ENCODE peak calls at places on chromosomes 12 and 14, in five cellular contexts. Z is upper lobe of right lung, B is PC-3, O is tibial artery, S is esophagus squamous epithelium. C is an unnamed sample.
A peak's percentile ranks its signal among the peaks of the same experiment; 100 is the strongest.

GRCh38 chr12:49264873-49265792 is at the start of gene TUBA1C:
- DNase-seq in S (peak; percentile 72), Z (peak; percentile 98), O (peak; percentile 97), B (peak; percentile 98), C (peak; percentile 86)

GRCh38 chr12:108681317-108681716 is 47.6 kb upstream of the SELPLG start:
- DNase-seq in Z (no peak), O (no peak), B (no peak), S (no peak), C (no peak)

GRCh38 chr12:42589465-42590323 is at the start of gene PRICKLE1:
- DNase-seq in Z (peak; percentile 75), B (peak; percentile 57), O (no peak), S (no peak), C (no peak)

GRCh38 chr14:39492267-39492666 is 60.0 kb upstream of the FBXO33 start:
- DNase-seq in B (peak; percentile 54), Z (no peak), O (no peak), S (no peak), C (peak; percentile 55)

GRCh38 chr12:51070004-51070403 is 13.4 kb downstream of the CSRNP2 start:
- DNase-seq in B (no peak), S (no peak), Z (no peak), O (no peak), C (peak; percentile 78)

GRCh38 chr12:65450610-65451009 is 172.1 kb downstream of the MSRB3 start:
- DNase-seq in O (no peak), B (no peak), Z (no peak), S (no peak), C (no peak)

GRCh38 chr14:44886860-44887595 is 74.7 kb downstream of the KLHL28 start:
- DNase-seq in Z (no peak), O (no peak), B (no peak), S (no peak), C (no peak)

GRCh38 chr12:89263153-89263552 is 89.1 kb downstream of the DUSP6 start:
- DNase-seq in S (no peak), B (no peak), O (no peak), Z (no peak), C (no peak)

GRCh38 chr12:69099201-69099837 is 140.1 kb upstream of the CPSF6 start:
- DNase-seq in O (no peak), B (no peak), S (no peak), Z (no peak), C (no peak)

GRCh38 chr12:101794574-101794973 is 36.2 kb downstream of the GNPTAB start:
- DNase-seq in B (no peak), O (no peak), Z (no peak), S (no peak), C (no peak)

GRCh38 chr14:104957146-104958113 is 20.7 kb downstream of the AHNAK2 start:
- DNase-seq in B (peak; percentile 46), S (no peak), Z (no peak), O (peak; percentile 48), C (no peak)

GRCh38 chr12:93526786-93527428 is 45.6 kb upstream of the SOCS2 start:
- DNase-seq in S (no peak), Z (no peak), O (no peak), B (peak; percentile 95), C (peak; percentile 82)

GRCh38 chr14:31950760-31951637 is 126.1 kb upstream of the ARHGAP5 start:
- DNase-seq in B (peak; percentile 81), Z (no peak), O (no peak), S (no peak), C (peak; percentile 73)

GRCh38 chr12:18677189-18677588 is 60.6 kb downstream of the PLCZ1 start:
- DNase-seq in Z (no peak), B (no peak), O (no peak), S (no peak), C (no peak)

GRCh38 chr12:59570134-59570533 is 25.7 kb upstream of the SLC16A7 start:
- DNase-seq in S (no peak), O (no peak), Z (no peak), B (peak; percentile 59), C (peak; percentile 97)

GRCh38 chr12:81128930-81129554 is 51.2 kb downstream of the ACSS3 start:
- DNase-seq in B (peak; percentile 60), Z (no peak), S (no peak), O (no peak), C (peak; percentile 43)

DNA sequence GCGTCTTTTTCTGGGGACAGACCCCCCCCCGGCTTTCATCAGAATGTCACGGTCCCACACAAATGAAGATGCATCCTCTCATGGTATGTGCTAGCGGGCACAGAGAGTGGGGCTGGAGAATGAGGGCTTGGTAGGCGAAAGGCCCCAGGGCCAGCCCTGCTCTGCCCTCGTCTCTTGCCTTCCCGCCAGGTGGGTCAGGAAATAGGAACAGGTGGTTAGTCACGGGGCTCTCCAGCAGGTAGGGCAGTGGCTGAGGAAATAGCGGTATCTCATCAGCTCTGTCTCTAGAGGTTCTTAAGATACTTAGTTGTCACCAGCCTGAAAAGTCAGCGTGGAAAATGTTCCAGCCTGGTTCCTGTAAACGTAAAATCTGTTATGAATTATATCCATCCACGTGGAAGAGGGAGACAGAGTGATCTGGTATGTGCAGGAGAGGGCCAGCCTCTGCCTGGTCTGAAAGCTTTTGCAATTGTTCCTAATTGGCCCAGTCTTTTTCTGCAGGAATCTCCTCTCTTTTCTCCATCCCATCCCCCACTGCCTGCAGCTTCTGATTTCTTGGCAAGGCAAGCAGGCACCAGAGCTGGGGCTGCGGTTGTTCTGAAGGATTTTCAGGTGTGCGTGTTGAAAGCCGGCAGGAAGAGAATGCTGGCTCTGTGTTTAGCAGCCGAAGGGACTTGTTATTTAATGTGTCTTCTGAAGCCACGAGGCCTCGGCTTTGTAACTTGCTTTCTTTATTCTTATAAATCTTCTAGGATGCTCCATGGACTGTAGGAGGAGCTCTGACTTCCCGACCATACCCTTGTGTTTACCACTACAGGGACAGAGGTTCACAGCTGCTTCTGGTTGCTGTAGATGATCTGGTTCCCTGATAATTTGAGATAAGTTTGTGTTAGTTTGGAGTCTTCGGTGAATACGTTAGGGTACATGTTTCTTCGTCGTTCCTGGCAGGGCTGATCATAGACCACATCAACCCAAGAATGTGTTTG is 131.1 kb downstream of the CACNA1C start:
- DNase-seq in Z (no peak), O (no peak), S (no peak), B (no peak), C (no peak)
- H3K4me3 ChIP-seq in Z (no peak overlapping the region), O (no peak overlapping the region), S (no peak overlapping the region), B (no peak overlapping the region), C (no peak overlapping the region)

GRCh38 chr14:50340045-50340444 is 27.9 kb downstream of the DMAC2L start:
- DNase-seq in S (no peak), O (no peak), B (no peak), Z (no peak), C (no peak)

GRCh38 chr14:50343424-50343823 is 31.3 kb downstream of the DMAC2L start:
- DNase-seq in S (no peak), O (no peak), Z (no peak), B (no peak), C (no peak)

GRCh38 chr14:50344116-50344775 is 32.1 kb downstream of the DMAC2L start:
- DNase-seq in B (no peak), S (no peak), O (no peak), Z (no peak), C (peak; percentile 76)

GRCh38 chr14:50340945-50341344 is 28.8 kb downstream of the DMAC2L start:
- DNase-seq in B (no peak), Z (no peak), O (no peak), S (no peak), C (no peak)

DNA sequence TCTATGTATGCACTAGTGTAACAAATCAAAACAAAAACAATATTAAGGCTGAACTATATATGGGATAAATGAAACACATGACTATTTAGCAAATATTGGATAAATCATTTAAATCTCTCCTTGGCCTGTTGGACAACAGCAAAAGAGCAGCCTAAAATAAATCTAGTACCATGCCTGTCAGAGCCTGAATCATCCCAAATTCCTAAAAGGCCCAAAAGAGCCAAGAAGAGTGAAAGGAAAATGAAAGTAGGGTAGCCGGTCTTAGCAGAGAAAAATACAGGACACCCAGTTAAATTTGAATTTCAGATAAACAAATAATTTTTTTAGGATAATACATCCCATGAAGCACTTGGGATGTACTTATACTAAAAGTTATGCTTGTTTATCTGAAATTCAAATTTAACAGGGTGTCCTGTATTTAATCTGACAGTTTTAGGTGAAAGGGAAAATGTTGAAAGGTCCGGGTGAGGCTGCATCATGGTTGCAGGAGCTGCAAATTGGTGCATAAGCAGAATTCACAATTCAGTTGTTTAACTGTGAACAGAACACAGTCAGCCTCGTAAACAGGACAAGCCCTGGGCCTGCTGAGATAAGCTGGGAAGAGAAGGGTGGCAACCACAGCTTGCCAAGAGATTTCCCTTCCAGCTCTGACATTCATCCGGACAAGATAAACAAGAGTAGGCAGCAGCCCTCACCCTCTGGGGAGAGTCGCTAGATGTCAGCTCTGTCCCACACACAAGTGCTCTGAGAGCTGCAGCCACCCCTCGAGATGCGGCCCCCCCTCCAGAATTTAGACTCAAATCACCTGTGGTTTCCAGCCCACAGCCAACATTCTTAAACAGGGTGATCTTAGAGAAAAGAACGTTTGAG is 30.3 kb downstream of the DMAC2L start:
- DNase-seq in Z (no peak), S (no peak), B (peak; percentile 86), O (peak; percentile 76), C (peak; percentile 40)
- TF ChIP-seq CTCF in Z (peak; percentile 40), S (peak; percentile 34), B (peak; percentile 72), O (peak; percentile 29), C (peak; percentile 30)

GRCh38 chr12:561908-562593 is 101.2 kb downstream of the NINJ2 start:
- DNase-seq in B (no peak), O (peak; percentile 81), S (peak; percentile 35), Z (peak; percentile 87), C (no peak)
- H3K27me3 ChIP-seq in B (no peaks in the 10 kb centered on the region), O (no peaks in the 10 kb centered on the region), S (no peaks in the 10 kb centered on the region), Z (no peaks in the 10 kb centered on the region), C (peaks cover 3% of the 10 kb centered on the region)

GRCh38 chr14:88384653-88385205 is 728 bp upstream of the SPATA7 start:
- DNase-seq in B (peak; percentile 4), S (no peak), Z (no peak), O (no peak), C (peak; percentile 32)
- H3K4me3 ChIP-seq in B (peak overlapping the region; percentile 95), S (peak overlapping the region; percentile 69), Z (peak overlapping the region; percentile 95), O (peak overlapping the region; percentile 93), C (peak overlapping the region; percentile 92)

GRCh38 chr12:13666806-13667205 is 314.6 kb downstream of the GRIN2B start:
- DNase-seq in S (no peak), B (no peak), O (no peak), Z (no peak), C (no peak)
- TF ChIP-seq CTCF in S (no peak), B (no peak), O (no peak), Z (no peak), C (no peak)